ENCODE peak calls at places on chromosomes 3 and 15, in six cellular contexts. Q is IMR-90; W is WERI-Rb-1; B is CD8-positive, alpha-beta memory T cell; G is naive thymus-derived CD4-positive, alpha-beta T cell; V is left ventricle myocardium inferior. M is an unnamed sample.

GRCh38 chr3:182139627-182140357 is 428.1 kb downstream of the SOX2 start:
- DNase-seq in Q (no peak), W (no peak), B (no peak), G (no peak), V (no peak), M (no peak)

GRCh38 chr3:150921207-150921606 is 16.0 kb upstream of the MINDY4B start:
- DNase-seq in Q (no peak), W (no peak), B (no peak), G (no peak), V (no peak), M (no peak)

GRCh38 chr3:141528837-141529236 is 42.0 kb downstream of the RASA2 start:
- DNase-seq in Q (no peak), W (no peak), B (no peak), G (no peak), V (no peak), M (no peak)

GRCh38 chr3:193857996-193858395 is 265.0 kb downstream of the OPA1 start:
- DNase-seq in Q (peak), W (no peak), B (no peak), G (no peak), V (no peak), M (no peak)

GRCh38 chr3:19725000-19725399 is 209.0 kb downstream of the EFHB start:
- DNase-seq in Q (no peak), W (no peak), B (no peak), G (no peak), V (no peak), M (no peak)

GRCh38 chr15:90191795-90192494 is 9.2 kb upstream of the SEMA4B start:
- DNase-seq in Q (no peak), W (peak), B (no peak), G (peak), V (peak), M (peak)

GRCh38 chr3:24622138-24622537 is 127.5 kb upstream of the THRB start:
- DNase-seq in Q (no peak), W (no peak), B (no peak), G (no peak), V (no peak), M (no peak)

GRCh38 chr3:37765591-37766219 is 96.0 kb upstream of the CTDSPL start:
- DNase-seq in Q (no peak), W (no peak), B (no peak), G (no peak), V (peak), M (no peak)

GRCh38 chr3:131795382-131796085 is 239.3 kb downstream of the CPNE4 start:
- DNase-seq in Q (no peak), W (no peak), B (no peak), G (no peak), V (no peak), M (no peak)

GRCh38 chr15:91491131-91491950 is 362.2 kb upstream of the SLCO3A1 start:
- DNase-seq in Q (peak), W (no peak), B (no peak), G (no peak), V (no peak), M (no peak)

GRCh38 chr3:52481819-52482521 is 13.2 kb upstream of the STAB1 start:
- DNase-seq in Q (peak), W (peak), B (no peak), G (no peak), V (no peak), M (no peak)

GRCh38 chr3:43766672-43767465 is 76.1 kb downstream of the ABHD5 start:
- DNase-seq in Q (peak), W (no peak), B (no peak), G (no peak), V (no peak), M (no peak)

GRCh38 chr3:72288955-72289707 is 504.2 kb upstream of the PROK2 start:
- DNase-seq in Q (peak), W (peak), B (no peak), G (peak), V (no peak), M (no peak)

GRCh38 chr3:177824190-177824786 is 627.0 kb upstream of the TBL1XR1 start:
- DNase-seq in Q (peak), W (peak), B (no peak), G (no peak), V (peak), M (peak)

GRCh38 chr15:90860450-90860849 is 7.9 kb upstream of the FURIN start:
- DNase-seq in Q (no peak), W (no peak), B (no peak), G (no peak), V (no peak), M (no peak)

GRCh38 chr3:108241721-108242120 is 19.5 kb upstream of the IFT57 start:
- DNase-seq in Q (no peak), W (no peak), B (no peak), G (no peak), V (no peak), M (no peak)

GRCh38 chr3:13308406-13308805 is 111.7 kb downstream of the NUP210 start:
- DNase-seq in Q (peak), W (peak), B (no peak), G (peak), V (no peak), M (peak)

GRCh38 chr3:153246805-153247204 is 84.8 kb downstream of the RAP2B start:
- DNase-seq in Q (peak), W (no peak), B (no peak), G (no peak), V (no peak), M (no peak)

GRCh38 chr3:136283627-136284026 is 33.5 kb downstream of the PCCB start:
- DNase-seq in Q (peak), W (no peak), B (no peak), G (no peak), V (no peak), M (no peak)

GRCh38 chr15:88740356-88740755 is 62.9 kb upstream of the ACAN start:
- DNase-seq in Q (no peak), W (no peak), B (no peak), G (no peak), V (no peak), M (no peak)

GRCh38 chr15:64571857-64572291 is 111.5 kb downstream of the ZNF609 start:
- DNase-seq in Q (no peak), W (no peak), B (no peak), G (no peak), V (no peak), M (no peak)

GRCh38 chr3:187586226-187586625 is 84.0 kb downstream of the SST start:
- DNase-seq in Q (no peak), W (no peak), B (no peak), G (no peak), V (no peak), M (no peak)

GRCh38 chr15:85016275-85016674 is 34.6 kb downstream of the PDE8A start:
- DNase-seq in Q (no peak), W (no peak), B (no peak), G (no peak), V (no peak), M (no peak)

GRCh38 chr3:186693843-186694242 is 23.3 kb upstream of the KNG1 start:
- DNase-seq in Q (no peak), W (no peak), B (no peak), G (no peak), V (no peak), M (no peak)

GRCh38 chr15:82551646-82552247 is 11.5 kb upstream of the RPS17 start:
- DNase-seq in Q (no peak), W (no peak), B (no peak), G (no peak), V (no peak), M (no peak)

GRCh38 chr3:78703944-78704343 is 1063.9 kb downstream of the ROBO1 start:
- DNase-seq in Q (no peak), W (no peak), B (no peak), G (no peak), V (no peak), M (no peak)

GRCh38 chr3:141285570-141285969 is 53.9 kb downstream of the PXYLP1 start:
- DNase-seq in Q (no peak), W (no peak), B (no peak), G (no peak), V (no peak), M (no peak)

GRCh38 chr3:136518102-136518501 is 234.1 kb downstream of the STAG1 start:
- DNase-seq in Q (no peak), W (no peak), B (no peak), G (no peak), V (no peak), M (no peak)

GRCh38 chr3:155805204-155805801 is 775 bp downstream of the C3orf33 start:
- DNase-seq in Q (no peak), W (no peak), B (no peak), G (no peak), V (no peak), M (peak)

GRCh38 chr3:162141232-162141631 is 644.6 kb downstream of the OTOL1 start:
- DNase-seq in Q (peak), W (no peak), B (no peak), G (no peak), V (no peak), M (no peak)

GRCh38 chr3:58559586-58559985 is 17.6 kb downstream of the FAM107A start:
- DNase-seq in Q (no peak), W (no peak), B (no peak), G (no peak), V (no peak), M (no peak)

GRCh38 chr3:14905055-14905657 is 42.2 kb upstream of the NR2C2 start:
- DNase-seq in Q (no peak), W (no peak), B (no peak), G (no peak), V (no peak), M (no peak)

DNA sequence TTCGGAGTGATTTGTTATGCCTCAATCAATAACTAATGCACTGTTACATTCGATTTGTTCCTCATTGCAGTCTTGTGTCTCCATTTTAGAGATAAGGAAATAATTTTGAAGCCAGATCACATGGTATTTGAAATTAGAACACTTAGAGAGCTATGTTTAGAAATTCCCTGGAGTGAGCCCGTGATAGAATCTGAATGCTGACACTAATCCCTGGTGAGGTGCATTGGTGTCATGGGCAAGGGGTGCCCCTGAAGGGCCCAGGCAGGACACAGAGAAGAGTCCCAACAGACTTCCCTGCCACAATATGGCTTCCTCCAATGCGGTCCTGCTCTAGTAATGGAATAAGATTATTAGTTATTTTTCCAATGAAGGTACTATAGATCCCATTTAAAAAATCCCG is 223.0 kb downstream of the NR2F2 start:
- DNase-seq in Q (no peak), W (no peak), B (no peak), G (no peak), V (no peak), M (no peak)
- H3K27ac ChIP-seq in Q (no peak), W (no peak), B (no peak), G (no peak), V (no peak), M (no peak)

GRCh38 chr15:99437315-99438221 is 128.2 kb upstream of the MEF2A start:
- DNase-seq in Q (no peak), W (peak), B (no peak), G (no peak), V (no peak), M (no peak)

GRCh38 chr15:99440029-99440428 is 125.8 kb upstream of the MEF2A start:
- DNase-seq in Q (no peak), W (peak), B (no peak), G (no peak), V (no peak), M (no peak)

GRCh38 chr15:99438222-99438592 is 127.6 kb upstream of the MEF2A start:
- DNase-seq in Q (no peak), W (peak), B (no peak), G (no peak), V (no peak), M (no peak)

GRCh38 chr15:99439524-99439835 is 126.3 kb upstream of the MEF2A start:
- DNase-seq in Q (no peak), W (peak), B (no peak), G (no peak), V (no peak), M (no peak)

GRCh38 chr15:99438691-99439523 is 126.9 kb upstream of the MEF2A start:
- DNase-seq in Q (no peak), W (peak), B (no peak), G (no peak), V (no peak), M (peak)
- H3K27ac ChIP-seq in Q (no peak), W (no peak), B (no peak), G (peak), V (peak), M (no peak)

GRCh38 chr15:41797194-41797593 is 22.9 kb downstream of the MAPKBP1 start:
- DNase-seq in Q (no peak), W (peak), B (no peak), G (no peak), V (no peak), M (no peak)
- H3K27ac ChIP-seq in Q (no peak), W (no peak), B (no peak), G (no peak), V (no peak), M (no peak)

GRCh38 chr15:25789206-25789605 is 73.9 kb downstream of the ATP10A start:
- DNase-seq in Q (peak), W (no peak), B (no peak), G (no peak), V (no peak), M (no peak)

GRCh38 chr15:25789616-25790002 is 73.5 kb downstream of the ATP10A start:
- DNase-seq in Q (no peak), W (no peak), B (no peak), G (no peak), V (no peak), M (no peak)

GRCh38 chr15:25787381-25787780 is 75.7 kb downstream of the ATP10A start:
- DNase-seq in Q (peak), W (no peak), B (no peak), G (no peak), V (no peak), M (no peak)

GRCh38 chr15:25786040-25786439 is 77.1 kb downstream of the ATP10A start:
- DNase-seq in Q (no peak), W (no peak), B (no peak), G (no peak), V (no peak), M (no peak)

DNA sequence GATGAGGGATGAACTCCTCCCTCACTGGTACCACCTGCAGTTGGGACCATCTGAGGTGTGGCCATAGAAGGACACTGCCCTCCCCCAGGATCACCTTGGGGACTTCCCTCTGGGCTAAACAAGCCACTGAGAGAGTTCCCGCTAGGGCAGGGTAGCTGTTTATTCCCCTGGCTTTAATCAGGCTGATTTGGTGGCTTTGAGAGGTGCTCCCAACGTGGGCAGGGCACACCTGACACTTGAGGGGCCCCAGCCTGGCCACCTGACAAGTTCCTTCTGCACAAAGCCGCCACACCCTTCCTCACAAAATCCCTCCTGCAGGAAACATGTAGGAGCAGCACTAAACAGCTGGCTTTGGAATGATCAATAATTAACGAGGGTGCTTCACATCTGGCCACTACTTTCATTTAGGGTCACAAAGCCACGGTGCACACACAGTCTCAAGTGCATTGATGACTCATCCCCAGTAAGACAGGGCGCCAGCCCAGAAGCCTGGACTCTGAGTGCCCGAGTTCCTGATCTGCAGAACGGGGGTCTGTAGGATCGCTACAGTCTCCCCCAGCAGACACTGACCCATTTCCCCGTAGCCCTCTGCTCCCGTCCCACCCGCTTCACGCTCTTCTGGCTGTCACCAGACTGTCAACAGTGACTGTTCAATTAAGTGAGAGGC is 75.1 kb downstream of the ATP10A start:
- DNase-seq in Q (peak), W (no peak), B (no peak), G (no peak), V (no peak), M (peak)
- H3K27ac ChIP-seq in Q (no peak), W (no peak), B (no peak), G (no peak), V (peak), M (peak)

GRCh38 chr3:39559543-39559942 is 92.1 kb downstream of the MOBP start:
- DNase-seq in Q (no peak), W (no peak), B (no peak), G (no peak), V (no peak), M (no peak)
- H3K27ac ChIP-seq in Q (no peak), W (no peak), B (no peak), G (no peak), V (no peak), M (no peak)